ENCODE peak calls at places on chromosomes 13 and 19, in ten cellular contexts. Y is thoracic aorta, M is RWPE1, C is upper lobe of left lung, E is heart left ventricle, K is neural progenitor cell, T is heart right ventricle, X is AG09319, P is left ventricle myocardium inferior, J is AG10803. Z is an unnamed sample.

GRCh38 chr19:10450853-10451609 is 30.7 kb downstream of the PDE4A start:
- DNase-seq in T (no peak), E (no peak), M (peak; percentile 59), J (no peak), K (peak; percentile 51), Y (no peak), P (no peak), C (no peak), X (no peak), Z (no peak)

GRCh38 chr13:79187917-79188699 is 217.9 kb downstream of the RBM26 start:
- DNase-seq in K (no peak), T (no peak), P (no peak), M (no peak), E (no peak), X (no peak), Y (no peak), C (no peak), J (no peak), Z (no peak)

GRCh38 chr13:93767917-93768422 is 541.4 kb downstream of the GPC6 start:
- DNase-seq in E (no peak), M (no peak), C (no peak), X (no peak), K (no peak), T (no peak), Y (no peak), P (no peak), J (no peak), Z (no peak)

GRCh38 chr19:14006766-14007562 is 844 bp upstream of the RFX1 start:
- DNase-seq in M (peak; percentile 79), K (no peak), J (no peak), C (peak; percentile 96), P (peak; percentile 87), E (peak; percentile 90), X (no peak), Y (no peak), T (peak; percentile 89), Z (peak; percentile 85)

GRCh38 chr13:37869756-37870488 is at the start of gene TRPC4:
- DNase-seq in Y (no peak), E (peak; percentile 26), M (peak; percentile 57), C (peak; percentile 85), X (peak; percentile 20), P (peak; percentile 40), K (peak; percentile 86), T (peak; percentile 33), J (peak; percentile 80), Z (no peak)

GRCh38 chr19:42143341-42144234 is 11.3 kb upstream of the POU2F2 start:
- DNase-seq in J (no peak), Y (no peak), X (no peak), P (no peak), M (no peak), E (no peak), T (no peak), K (peak; percentile 88), C (no peak), Z (no peak)

GRCh38 chr19:38285567-38285966 is 18.5 kb upstream of the C19orf33 start:
- DNase-seq in E (no peak), K (no peak), T (no peak), P (no peak), Y (no peak), C (no peak), M (no peak), X (no peak), J (peak; percentile 51), Z (no peak)

GRCh38 chr13:40190656-40191100 is 475.8 kb downstream of the FOXO1 start:
- DNase-seq in Y (no peak), J (peak; percentile 57), M (peak; percentile 84), C (no peak), T (no peak), P (no peak), E (peak; percentile 53), X (no peak), K (peak; percentile 75), Z (no peak)

GRCh38 chr19:47697863-47698609 is 15.2 kb upstream of the EHD2 start:
- DNase-seq in J (peak; percentile 81), C (peak; percentile 82), P (peak; percentile 73), X (peak; percentile 57), M (peak; percentile 76), K (peak; percentile 94), T (peak; percentile 75), Y (no peak), E (peak; percentile 74), Z (peak; percentile 37)

GRCh38 chr19:32642771-32643170 is 32.2 kb downstream of the ANKRD27 start:
- DNase-seq in M (no peak), K (no peak), J (no peak), P (no peak), E (no peak), T (no peak), C (no peak), Y (no peak), X (no peak), Z (no peak)

GRCh38 chr13:95546919-95547318 is 5.6 kb upstream of the CLDN10 start:
- DNase-seq in X (no peak), K (no peak), M (no peak), Y (no peak), T (no peak), C (no peak), E (no peak), J (no peak), P (no peak), Z (no peak)

GRCh38 chr19:6393982-6394412 is 1.0 kb upstream of the GTF2F1 start:
- DNase-seq in P (no peak), J (no peak), E (no peak), T (no peak), C (no peak), M (no peak), X (no peak), K (no peak), Y (no peak), Z (no peak)

GRCh38 chr19:35212241-35212640 is 16.3 kb downstream of the FAM187B start:
- DNase-seq in X (no peak), Y (no peak), T (no peak), C (no peak), K (no peak), P (no peak), E (no peak), J (no peak), M (no peak), Z (no peak)
- TF ChIP-seq CTCF in X (no peak), Y (no peak), T (no peak), C (no peak), K (no peak), P (no peak), E (no peak), J (no peak), M (no peak), Z (no peak)

GRCh38 chr13:111505175-111505777 is 184.8 kb downstream of the TEX29 start:
- DNase-seq in P (no peak), K (peak; percentile 87), J (no peak), T (no peak), C (no peak), Y (no peak), E (no peak), X (no peak), M (no peak), Z (no peak)
- TF ChIP-seq CTCF in P (peak; percentile 47), K (peak; percentile 89), J (no peak), T (no peak), C (no peak), Y (no peak), E (no peak), X (no peak), M (no peak), Z (no peak)

GRCh38 chr13:36819064-36819810 is at the start of gene RFXAP:
- DNase-seq in K (peak; percentile 97), C (peak; percentile 99), E (peak; percentile 92), M (peak; percentile 91), T (peak; percentile 94), X (peak; percentile 66), Y (peak; percentile 41), P (peak; percentile 90), J (peak; percentile 83), Z (peak; percentile 93)
- TF ChIP-seq CTCF in K (peak; percentile 22), C (peak; percentile 48), E (peak; percentile 28), M (no peak), T (peak; percentile 12), X (no peak), Y (peak; percentile 24), P (peak; percentile 34), J (no peak), Z (no peak)

DNA sequence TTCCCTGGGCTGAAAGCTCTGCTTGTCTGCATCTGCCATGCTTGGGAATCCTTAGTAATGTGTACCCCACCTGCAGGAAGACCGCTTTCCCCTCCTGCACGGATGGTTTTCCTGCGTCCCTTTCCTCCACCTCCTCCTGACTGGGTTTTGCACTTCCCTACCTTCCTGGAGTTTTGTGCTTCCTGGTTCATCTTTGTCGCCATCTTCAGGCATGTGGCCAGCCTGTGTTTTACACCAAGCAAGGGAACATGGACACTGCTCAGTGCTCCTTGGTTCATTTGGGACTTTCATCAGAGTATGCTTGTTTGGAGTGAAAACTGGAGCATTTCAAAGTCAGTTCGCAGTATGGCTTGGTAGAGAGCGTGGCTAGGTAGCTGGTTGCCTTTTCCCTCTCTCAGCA is 30.7 kb downstream of the ERICH6B start:
- DNase-seq in M (peak; percentile 3), X (no peak), K (peak; percentile 9), P (no peak), E (no peak), T (no peak), J (no peak), Y (no peak), C (no peak), Z (no peak)
- TF ChIP-seq CTCF in M (no peak), X (peak; percentile 16), K (peak; percentile 36), P (no peak), E (no peak), T (no peak), J (no peak), Y (no peak), C (no peak), Z (no peak)

Z was measured in activated B cell treated with CpG ODN at 0.5 μM for 24 hours.